ENCODE peak calls at places on chromosomes 12 and 14, in ten cellular contexts. O is bronchial epithelial cell, S is GM13976, I is left ventricle myocardium inferior, V is epithelial cell of esophagus, C is AG09309, B is AG10803, Q is ascending aorta, U is hepatocyte, L is GM13977. M is an unnamed sample.
A peak's percentile ranks its signal among the peaks of the same experiment; 100 is the strongest.

GRCh38 chr14:68922886-68923285 is 56.2 kb downstream of the ACTN1 start:
- DNase-seq in C (no peak), Q (peak; percentile 31), U (no peak), V (no peak), B (no peak), I (no peak), S (no peak), O (no peak), L (no peak), M (no peak)

GRCh38 chr12:68759852-68760251 is 13.9 kb downstream of the SLC35E3 start:
- DNase-seq in O (no peak), V (no peak), U (no peak), L (no peak), C (no peak), B (no peak), I (no peak), Q (no peak), S (no peak), M (no peak)

GRCh38 chr14:64761441-64762043 is 57.3 kb downstream of the PLEKHG3 start:
- DNase-seq in S (no peak), C (no peak), U (peak; percentile 28), I (no peak), L (no peak), Q (no peak), O (no peak), V (no peak), B (no peak), M (no peak)

GRCh38 chr14:81302613-81303012 is 81.9 kb upstream of the GTF2A1 start:
- DNase-seq in C (no peak), V (no peak), L (no peak), B (no peak), U (no peak), I (no peak), S (no peak), O (no peak), Q (no peak), M (no peak)

GRCh38 chr14:45526715-45527549 is 273.9 kb upstream of the MIS18BP1 start:
- DNase-seq in V (peak; percentile 64), O (peak; percentile 57), Q (no peak), C (no peak), S (peak; percentile 50), U (peak; percentile 65), B (no peak), L (peak; percentile 56), I (no peak), M (no peak)

GRCh38 chr12:101173197-101173749 is 36.8 kb downstream of the SLC5A8 start:
- DNase-seq in B (no peak), I (no peak), L (no peak), V (no peak), S (no peak), O (no peak), C (no peak), U (no peak), Q (no peak), M (no peak)

GRCh38 chr12:52428121-52428520 is 6.0 kb downstream of the KRT75 start:
- DNase-seq in L (no peak), S (no peak), U (no peak), C (no peak), Q (no peak), V (no peak), O (no peak), B (no peak), I (no peak), M (no peak)

GRCh38 chr14:100827751-100828447 is 2.0 kb downstream of the MEG3 start:
- DNase-seq in S (no peak), L (no peak), I (no peak), B (peak; percentile 76), C (peak; percentile 59), Q (no peak), O (peak; percentile 9), U (no peak), V (peak; percentile 52), M (peak; percentile 71)

GRCh38 chr14:103113774-103114173 is 9.5 kb upstream of the TNFAIP2 start:
- DNase-seq in Q (no peak), L (no peak), B (no peak), O (no peak), V (no peak), S (no peak), C (no peak), U (no peak), I (no peak), M (no peak)

GRCh38 chr12:57549909-57550627 is at the start of gene KIF5A:
- DNase-seq in V (no peak), S (peak; percentile 85), U (peak; percentile 61), B (no peak), L (peak; percentile 72), C (no peak), O (no peak), I (no peak), Q (no peak), M (no peak)

GRCh38 chr12:118060301-118061010 is 523 bp downstream of the WSB2 start:
- DNase-seq in O (no peak), S (no peak), I (peak; percentile 61), C (no peak), L (no peak), Q (no peak), U (peak; percentile 70), B (peak; percentile 23), V (peak; percentile 14), M (no peak)

GRCh38 chr14:77076118-77076631 is 21.9 kb upstream of the CIPC start:
- DNase-seq in B (no peak), Q (peak; percentile 43), I (peak; percentile 86), O (no peak), U (peak; percentile 67), V (no peak), S (no peak), L (no peak), C (no peak), M (no peak)

GRCh38 chr12:113980537-113981337 is 14.6 kb upstream of the RBM19 start:
- DNase-seq in S (peak; percentile 54), L (peak; percentile 45), Q (no peak), V (peak; percentile 76), C (peak; percentile 25), I (no peak), U (peak; percentile 89), O (peak; percentile 49), B (peak; percentile 78), M (peak; percentile 35)

GRCh38 chr12:46110928-46111699 is 120.7 kb upstream of the SCAF11 start:
- DNase-seq in V (peak; percentile 73), B (no peak), U (no peak), C (no peak), S (no peak), I (no peak), Q (no peak), L (no peak), O (peak; percentile 73), M (no peak)

GRCh38 chr14:102212356-102212755 is 72.7 kb downstream of the WDR20 start:
- DNase-seq in U (no peak), V (no peak), S (no peak), L (no peak), B (no peak), I (no peak), O (no peak), C (no peak), Q (no peak), M (no peak)

GRCh38 chr14:38526841-38527501 is 271.1 kb upstream of the CLEC14A start:
- DNase-seq in S (no peak), U (no peak), Q (no peak), O (no peak), L (no peak), V (no peak), I (no peak), C (no peak), B (no peak), M (no peak)

GRCh38 chr14:34742509-34743115 is 28.2 kb upstream of the CFL2 start:
- DNase-seq in I (no peak), S (no peak), O (no peak), U (no peak), B (no peak), V (no peak), C (no peak), L (no peak), Q (no peak), M (no peak)

GRCh38 chr12:33546004-33546403 is 106.4 kb upstream of the SYT10 start:
- DNase-seq in B (no peak), U (no peak), C (no peak), V (no peak), L (no peak), Q (no peak), S (no peak), O (no peak), I (no peak), M (no peak)

DNA sequence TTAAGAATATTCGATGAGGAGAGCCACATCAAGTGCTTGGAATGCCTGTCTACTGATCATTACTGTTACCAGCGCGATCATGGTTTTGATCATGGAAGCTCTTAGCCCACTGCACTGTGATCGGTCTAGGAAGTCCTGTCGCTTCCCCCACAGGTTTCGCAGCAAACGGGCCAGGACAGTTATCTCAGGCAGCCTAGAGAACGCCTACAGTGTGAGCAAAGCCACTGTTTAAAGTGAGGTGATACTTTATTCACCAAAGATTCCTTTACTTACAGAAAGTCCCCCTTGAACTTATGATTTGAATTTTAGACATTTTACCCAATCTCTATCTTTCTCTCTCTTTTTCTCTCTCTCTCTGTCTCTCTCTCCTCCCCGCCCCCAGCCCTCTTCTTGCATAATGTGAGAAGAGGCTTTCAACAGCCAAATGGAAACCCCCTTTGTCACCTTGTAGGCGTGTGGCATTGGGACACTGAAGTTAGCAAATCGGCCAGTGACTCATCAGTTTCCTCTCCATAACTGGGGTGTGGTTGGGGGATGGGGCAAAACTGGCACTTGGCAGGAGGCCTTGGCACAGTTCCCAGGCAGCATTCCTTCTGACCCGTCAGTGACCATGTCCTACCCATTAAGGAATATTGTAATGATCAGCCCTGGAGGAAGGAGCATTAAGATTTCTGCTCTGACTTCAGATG is 214.8 kb downstream of the CHST11 start:
- DNase-seq in S (peak; percentile 77), O (peak; percentile 94), C (peak; percentile 89), U (peak; percentile 73), I (peak; percentile 81), V (peak; percentile 94), B (peak; percentile 95), L (peak; percentile 77), Q (peak; percentile 84), M (peak; percentile 84)
- TF ChIP-seq CTCF in S (no peak), O (no peak), C (no peak), U (no peak), I (no peak), V (no peak), B (no peak), L (no peak), Q (no peak), M (no peak)

GRCh38 chr14:71338153-71338552 is 430.9 kb downstream of the PCNX1 start:
- DNase-seq in B (no peak), S (no peak), L (no peak), V (no peak), C (no peak), O (no peak), Q (no peak), I (no peak), U (peak; percentile 15), M (no peak)
- TF ChIP-seq CTCF in B (no peak), S (no peak), L (no peak), V (no peak), C (no peak), O (no peak), Q (no peak), I (no peak), U (no peak), M (no peak)

GRCh38 chr12:59650594-59651229 is 54.9 kb downstream of the SLC16A7 start:
- DNase-seq in S (no peak), B (no peak), O (no peak), Q (no peak), C (no peak), V (no peak), L (no peak), U (no peak), I (no peak), M (no peak)
- TF ChIP-seq CTCF in S (no peak), B (no peak), O (no peak), Q (no peak), C (peak; percentile 7), V (no peak), L (peak; percentile 6), U (no peak), I (peak; percentile 25), M (no peak)

GRCh38 chr12:48980953-48981756 is 3.0 kb downstream of the WNT1 start:
- DNase-seq in C (no peak), L (peak; percentile 56), S (peak; percentile 58), B (no peak), U (no peak), V (no peak), Q (no peak), I (no peak), O (no peak), M (no peak)
- TF ChIP-seq CTCF in C (peak; percentile 12), L (peak; percentile 18), S (peak; percentile 30), B (no peak), U (peak; percentile 4), V (no peak), Q (peak; percentile 22), I (peak; percentile 12), O (peak; percentile 2), M (no peak)

M was measured in AG09319.